ENCODE peak calls at places on chromosome 22, in nine cellular contexts. W is mucosa of descending colon, T is H7, D is Caco-2, U is brain microvascular endothelial cell, O is IMR-90, G is lung, P is hepatocyte, E is heart right ventricle. Q is an unnamed sample.

GRCh38 chr22:47149976-47150375 is 387.5 kb downstream of the TBC1D22A start:
- DNase-seq in W (no peak), T (no peak), D (no peak), U (no peak), O (no peak), G (no peak), P (no peak), E (no peak), Q (no peak)

GRCh38 chr22:38504731-38505594 is 1.1 kb downstream of the DDX17 start:
- DNase-seq in W (peak; percentile 77), T (peak; percentile 51), D (peak; percentile 24), U (peak; percentile 54), O (peak; percentile 48), G (peak; percentile 64), P (peak; percentile 70), E (peak; percentile 47), Q (peak; percentile 62)

GRCh38 chr22:32618461-32619140 is 144.0 kb downstream of the FBXO7 start:
- DNase-seq in W (no peak), T (no peak), D (no peak), U (no peak), O (no peak), G (no peak), P (no peak), E (no peak), Q (no peak)

GRCh38 chr22:32788884-32789624 is 12.5 kb upstream of the TIMP3 start:
- DNase-seq in W (no peak), T (no peak), D (peak; percentile 77), U (no peak), O (peak; percentile 72), G (no peak), P (no peak), E (no peak), Q (no peak)

GRCh38 chr22:19663286-19663815 is 51.0 kb upstream of the SEPTIN5 start:
- DNase-seq in W (no peak), T (no peak), D (no peak), U (peak; percentile 76), O (peak; percentile 76), G (no peak), P (no peak), E (peak; percentile 71), Q (no peak)

GRCh38 chr22:37633082-37633692 is 6.3 kb upstream of the SH3BP1 start:
- DNase-seq in W (no peak), T (no peak), D (no peak), U (no peak), O (no peak), G (no peak), P (no peak), E (no peak), Q (peak; percentile 80)

GRCh38 chr22:21074092-21074715 is 28.5 kb downstream of the LRRC74B start:
- DNase-seq in W (no peak), T (no peak), D (no peak), U (peak; percentile 39), O (peak; percentile 83), G (no peak), P (no peak), E (no peak), Q (no peak)

GRCh38 chr22:24437820-24438328 is 10.5 kb downstream of the ADORA2A start:
- DNase-seq in W (no peak), T (peak; percentile 56), D (no peak), U (no peak), O (no peak), G (no peak), P (no peak), E (no peak), Q (peak; percentile 58)

GRCh38 chr22:37545703-37546435 is 14.4 kb upstream of the CDC42EP1 start:
- DNase-seq in W (peak; percentile 94), T (peak; percentile 97), D (peak; percentile 77), U (peak; percentile 83), O (peak; percentile 90), G (peak; percentile 88), P (peak; percentile 96), E (peak; percentile 94), Q (no peak)

GRCh38 chr22:44431256-44431655 is 66.8 kb downstream of the RTL6 start:
- DNase-seq in W (no peak), T (peak; percentile 13), D (no peak), U (no peak), O (no peak), G (no peak), P (no peak), E (no peak), Q (no peak)

GRCh38 chr22:41334951-41335635 is 33.8 kb downstream of the ZC3H7B start:
- DNase-seq in W (no peak), T (no peak), D (no peak), U (no peak), O (no peak), G (no peak), P (no peak), E (no peak), Q (no peak)
- H3K36me3 ChIP-seq in W (peaks cover 4% of the 10 kb centered on the region), T (peaks cover 21% of the 10 kb centered on the region), D (no peaks in the 10 kb centered on the region), U (peaks cover 31% of the 10 kb centered on the region), O (peaks cover 71% of the 10 kb centered on the region), G (peaks cover 52% of the 10 kb centered on the region), P (no peaks in the 10 kb centered on the region), E (peaks cover 86% of the 10 kb centered on the region), Q (peaks cover 28% of the 10 kb centered on the region)

GRCh38 chr22:35733742-35734516 is 16.3 kb downstream of the APOL5 start:
- DNase-seq in W (no peak), T (no peak), D (no peak), U (no peak), O (no peak), G (no peak), P (no peak), E (no peak), Q (no peak)

GRCh38 chr22:35735622-35736021 is 17.9 kb downstream of the APOL5 start:
- DNase-seq in W (no peak), T (no peak), D (no peak), U (no peak), O (no peak), G (no peak), P (no peak), E (no peak), Q (no peak)

GRCh38 chr22:35734517-35734827 is 16.8 kb downstream of the APOL5 start:
- DNase-seq in W (no peak), T (no peak), D (no peak), U (no peak), O (no peak), G (no peak), P (no peak), E (no peak), Q (no peak)

GRCh38 chr22:35736701-35737100 is 19.0 kb downstream of the APOL5 start:
- DNase-seq in W (no peak), T (no peak), D (no peak), U (no peak), O (no peak), G (no peak), P (no peak), E (no peak), Q (no peak)

GRCh38 chr22:35736166-35736565 is 18.5 kb downstream of the APOL5 start:
- DNase-seq in W (no peak), T (no peak), D (no peak), U (no peak), O (no peak), G (no peak), P (no peak), E (no peak), Q (no peak)
- H3K36me3 ChIP-seq in W (no peaks in the 10 kb centered on the region), T (no peaks in the 10 kb centered on the region), D (peaks cover 2% of the 10 kb centered on the region), U (peaks cover 21% of the 10 kb centered on the region), O (peaks cover 25% of the 10 kb centered on the region), G (peaks cover 5% of the 10 kb centered on the region), P (no peaks in the 10 kb centered on the region), E (no peaks in the 10 kb centered on the region), Q (no peaks in the 10 kb centered on the region)

GRCh38 chr22:49776891-49777290 is 50.8 kb downstream of the BRD1 start:
- DNase-seq in W (peak; percentile 38), T (peak; percentile 69), D (no peak), U (no peak), O (no peak), G (no peak), P (no peak), E (no peak), Q (no peak)

GRCh38 chr22:49776053-49776511 is 51.6 kb downstream of the BRD1 start:
- DNase-seq in W (peak; percentile 51), T (no peak), D (no peak), U (no peak), O (no peak), G (no peak), P (no peak), E (no peak), Q (no peak)

GRCh38 chr22:49774499-49775151 is 53.0 kb downstream of the BRD1 start:
- DNase-seq in W (peak; percentile 36), T (peak; percentile 56), D (no peak), U (no peak), O (no peak), G (no peak), P (no peak), E (no peak), Q (no peak)

GRCh38 chr22:49774046-49774445 is 53.6 kb downstream of the BRD1 start:
- DNase-seq in W (peak; percentile 25), T (no peak), D (no peak), U (no peak), O (no peak), G (no peak), P (no peak), E (no peak), Q (no peak)

DNA sequence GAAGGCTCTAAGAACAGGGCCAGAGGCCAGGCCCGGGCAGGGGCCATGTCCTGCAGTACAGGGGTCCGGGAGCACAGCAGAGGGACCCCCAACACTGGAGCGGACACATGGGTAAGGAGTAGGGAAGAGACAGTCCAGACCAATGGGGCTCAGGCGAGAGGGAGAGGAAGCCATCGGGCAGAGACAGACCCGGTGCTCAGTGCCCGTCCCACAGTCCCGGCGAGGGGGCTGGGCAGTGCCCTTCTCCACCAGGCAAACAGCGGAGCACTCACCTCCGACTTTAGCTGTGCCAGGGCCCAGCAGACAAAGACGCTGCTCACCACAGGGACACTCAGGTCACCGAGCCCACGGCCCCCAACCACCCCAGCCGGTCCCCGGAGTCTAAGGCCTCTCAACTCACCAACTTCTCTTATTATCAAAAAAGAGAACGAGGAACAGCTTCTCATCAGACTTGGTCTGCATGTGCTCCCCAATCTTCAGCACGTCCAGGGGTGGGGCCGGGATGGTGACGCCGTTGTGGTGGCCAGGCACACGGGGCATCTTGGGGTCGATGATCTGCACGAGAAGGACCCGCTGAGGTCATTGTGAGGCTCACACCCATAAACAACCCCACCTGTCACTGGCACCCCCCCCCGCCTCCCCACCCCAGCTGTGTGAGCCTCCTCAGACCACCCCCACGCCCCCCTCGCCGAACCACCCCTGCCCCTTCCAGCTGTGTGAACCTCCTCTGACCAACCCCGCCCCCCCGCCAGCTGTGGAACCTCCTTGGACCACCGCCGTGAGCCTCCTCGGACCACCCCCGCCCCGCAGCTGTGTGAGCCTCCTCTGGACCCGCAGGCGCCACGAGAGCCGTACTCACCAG is 52.3 kb downstream of the BRD1 start:
- DNase-seq in W (peak; percentile 43), T (peak; percentile 56), D (no peak), U (no peak), O (no peak), G (no peak), P (no peak), E (no peak), Q (no peak)
- H3K36me3 ChIP-seq in W (no peaks in the 10 kb centered on the region), T (peaks cover 2% of the 10 kb centered on the region), D (peaks cover 1% of the 10 kb centered on the region), U (peaks cover 38% of the 10 kb centered on the region), O (peaks cover 58% of the 10 kb centered on the region), G (peaks cover 55% of the 10 kb centered on the region), P (no peaks in the 10 kb centered on the region), E (peaks cover 78% of the 10 kb centered on the region), Q (peaks cover 29% of the 10 kb centered on the region)

DNA sequence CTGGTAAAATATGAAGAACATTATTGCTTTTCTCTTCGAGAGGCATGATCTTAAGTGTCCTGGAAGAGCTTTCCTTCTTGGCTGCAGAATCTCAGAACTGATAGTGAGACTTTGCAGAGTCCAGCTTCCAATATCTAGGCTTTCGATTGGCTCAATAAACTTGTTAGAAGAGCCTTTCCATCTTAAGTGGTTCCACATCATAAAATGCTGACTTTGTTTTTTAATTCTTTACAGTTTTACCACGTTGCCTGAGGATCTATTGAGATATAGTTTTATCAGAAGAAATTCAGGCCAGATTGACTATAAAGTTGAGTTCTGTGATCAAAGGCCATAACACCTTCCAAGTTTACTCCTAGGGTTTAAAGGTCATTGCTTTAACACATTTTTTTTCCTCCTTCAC is 15.6 kb upstream of the DNAJB7 start:
- DNase-seq in W (no peak), T (no peak), D (no peak), U (no peak), O (no peak), G (no peak), P (no peak), E (no peak), Q (no peak)
- H3K36me3 ChIP-seq in W (no peaks in the 10 kb centered on the region), T (peaks cover 5% of the 10 kb centered on the region), D (no peaks in the 10 kb centered on the region), U (peaks cover 12% of the 10 kb centered on the region), O (peaks cover 17% of the 10 kb centered on the region), G (peaks cover 7% of the 10 kb centered on the region), P (no peaks in the 10 kb centered on the region), E (peaks cover 80% of the 10 kb centered on the region), Q (peaks cover 3% of the 10 kb centered on the region)